ENCODE peak calls at places on chromosomes 11 and 22, in eight cellular contexts. C is activated CD8-positive, alpha-beta T cell treated with anti-CD3 and anti-CD28 coated beads for 36 hours; I is lung; E is CD4-positive, alpha-beta T cell; V is pancreas; U is right cardiac atrium; F is gastrocnemius medialis; L is Right ventricle myocardium superior. K is an unnamed sample.

GRCh38 chr11:31582697-31583096 is 73.1 kb downstream of the ELP4 start:
- ATAC-seq in C (no peak), I (no peak), E (no peak), V (no peak), U (no peak), F (no peak), L (no peak), K (no peak)

GRCh38 chr22:27881404-27881803 is 37.7 kb downstream of the PITPNB start:
- ATAC-seq in C (no peak), I (no peak), E (no peak), V (peak), U (peak), F (no peak), L (peak), K (no peak)

GRCh38 chr11:64843971-64844329 is 503 bp downstream of the CDC42BPG start:
- ATAC-seq in C (peak), I (no peak), E (no peak), V (peak), U (no peak), F (no peak), L (no peak), K (no peak)

GRCh38 chr11:9498457-9499078 is 37.8 kb downstream of the ZNF143 start:
- ATAC-seq in C (no peak), I (no peak), E (no peak), V (no peak), U (no peak), F (no peak), L (no peak), K (no peak)

GRCh38 chr11:2940166-2940929 is 11.1 kb upstream of the PHLDA2 start:
- ATAC-seq in C (peak), I (peak), E (peak), V (peak), U (peak), F (peak), L (peak), K (peak)

GRCh38 chr11:87428266-87428665 is 390.5 kb downstream of the TMEM135 start:
- ATAC-seq in C (no peak), I (no peak), E (no peak), V (no peak), U (no peak), F (no peak), L (no peak), K (no peak)

GRCh38 chr22:41908409-41909289 is 6.2 kb downstream of the SHISA8 start:
- ATAC-seq in C (peak), I (no peak), E (peak), V (no peak), U (no peak), F (no peak), L (no peak), K (peak)

GRCh38 chr22:42324566-42324965 is 54.1 kb upstream of the TCF20 start:
- ATAC-seq in C (no peak), I (no peak), E (no peak), V (no peak), U (no peak), F (no peak), L (no peak), K (no peak)

GRCh38 chr11:9853929-9854557 is 190.2 kb downstream of the SWAP70 start:
- ATAC-seq in C (no peak), I (no peak), E (no peak), V (peak), U (no peak), F (no peak), L (peak), K (no peak)

GRCh38 chr22:50105529-50106100 is 15.8 kb downstream of the MOV10L1 start:
- ATAC-seq in C (peak), I (no peak), E (peak), V (peak), U (no peak), F (no peak), L (no peak), K (peak)

GRCh38 chr11:126202646-126203359 is 8.6 kb downstream of the RPUSD4 start:
- ATAC-seq in C (no peak), I (no peak), E (no peak), V (peak), U (peak), F (peak), L (peak), K (no peak)

GRCh38 chr11:95599959-95600586 is 189.5 kb downstream of the FAM76B start:
- ATAC-seq in C (peak), I (no peak), E (no peak), V (peak), U (peak), F (no peak), L (no peak), K (peak)

GRCh38 chr22:41868556-41868955 is 35.7 kb downstream of the SREBF2 start:
- ATAC-seq in C (no peak), I (no peak), E (no peak), V (no peak), U (no peak), F (no peak), L (no peak), K (no peak)

GRCh38 chr11:118690553-118691304 is 11.3 kb upstream of the TREH start:
- ATAC-seq in C (no peak), I (no peak), E (peak), V (no peak), U (no peak), F (no peak), L (no peak), K (no peak)

GRCh38 chr11:78037825-78038620 is 14.9 kb upstream of the KCTD14 start:
- ATAC-seq in C (no peak), I (no peak), E (no peak), V (no peak), U (no peak), F (no peak), L (no peak), K (no peak)

GRCh38 chr11:118164885-118165284 is 11.6 kb downstream of the SCN2B start:
- ATAC-seq in C (no peak), I (no peak), E (no peak), V (no peak), U (no peak), F (no peak), L (no peak), K (no peak)

GRCh38 chr11:126884192-126884973 is 116.2 kb downstream of the KIRREL3 start:
- ATAC-seq in C (no peak), I (no peak), E (no peak), V (no peak), U (no peak), F (no peak), L (no peak), K (no peak)

GRCh38 chr22:20566420-20567260 is 59.2 kb downstream of the MED15 start:
- ATAC-seq in C (peak), I (no peak), E (peak), V (peak), U (no peak), F (no peak), L (no peak), K (peak)

GRCh38 chr22:19143967-19144400 is 467 bp downstream of the ESS2 start:
- ATAC-seq in C (peak), I (no peak), E (peak), V (peak), U (no peak), F (peak), L (no peak), K (peak)

GRCh38 chr22:47408409-47408808 is 646.0 kb downstream of the TBC1D22A start:
- ATAC-seq in C (no peak), I (no peak), E (no peak), V (no peak), U (no peak), F (no peak), L (no peak), K (no peak)

GRCh38 chr11:122430490-122430889 is 225.0 kb upstream of the UBASH3B start:
- ATAC-seq in C (no peak), I (no peak), E (no peak), V (no peak), U (peak), F (peak), L (no peak), K (no peak)

GRCh38 chr11:120027546-120028180 is 110.2 kb downstream of the TRIM29 start:
- ATAC-seq in C (no peak), I (no peak), E (no peak), V (no peak), U (no peak), F (no peak), L (no peak), K (no peak)

GRCh38 chr11:6391548-6392134 is 1.4 kb downstream of the SMPD1 start:
- ATAC-seq in C (no peak), I (no peak), E (no peak), V (no peak), U (no peak), F (no peak), L (no peak), K (no peak)

GRCh38 chr11:128776088-128776433 is 82.2 kb downstream of the FLI1 start:
- ATAC-seq in C (peak), I (no peak), E (peak), V (no peak), U (no peak), F (no peak), L (no peak), K (peak)

GRCh38 chr11:68974421-68975194 is 6.2 kb downstream of the MRGPRD start:
- ATAC-seq in C (peak), I (no peak), E (peak), V (no peak), U (peak), F (no peak), L (no peak), K (peak)

GRCh38 chr11:40683010-40683409 is 776.4 kb downstream of the LRRC4C start:
- ATAC-seq in C (no peak), I (no peak), E (no peak), V (no peak), U (no peak), F (no peak), L (no peak), K (no peak)

GRCh38 chr11:46710821-46711269 is 8.2 kb upstream of the F2 start:
- ATAC-seq in C (no peak), I (peak), E (no peak), V (peak), U (peak), F (peak), L (peak), K (no peak)

K was measured in activated T-helper 17 cell treated with anti-CD3 and anti-CD28 coated beads, Interleukin-2, amount 50 U/mL, for 72 hours.